ENCODE peak calls at places on chromosomes 13 and 19, in four cellular contexts. C is psoas muscle; I is CD8-positive, alpha-beta T cell; M is BJ. Q is an unnamed sample.

GRCh38 chr19:29967623-29968022 is 25.6 kb downstream of the URI1 start:
- DNase-seq in C (no peak), I (no peak), M (no peak), Q (no peak)

GRCh38 chr19:18763674-18764590 is 27.2 kb downstream of the COMP start:
- DNase-seq in C (peak), I (no peak), M (peak), Q (peak)

GRCh38 chr19:31352782-31353651 is 3.8 kb upstream of the TSHZ3 start:
- DNase-seq in C (no peak), I (no peak), M (no peak), Q (no peak)

GRCh38 chr19:35484637-35485036 is 5.6 kb downstream of the KRTDAP start:
- DNase-seq in C (no peak), I (no peak), M (no peak), Q (no peak)

GRCh38 chr19:19670070-19670551 is 1.5 kb downstream of the ZNF101 start:
- DNase-seq in C (no peak), I (no peak), M (no peak), Q (no peak)

GRCh38 chr19:45477713-45478453 is 10.1 kb downstream of the FOSB start:
- DNase-seq in C (no peak), I (peak), M (no peak), Q (no peak)

GRCh38 chr13:107289540-107289939 is 721.6 kb upstream of the ARGLU1 start:
- DNase-seq in C (no peak), I (no peak), M (no peak), Q (no peak)

GRCh38 chr13:36601186-36601585 is 72.6 kb upstream of the SERTM1 start:
- DNase-seq in C (no peak), I (no peak), M (no peak), Q (no peak)

GRCh38 chr19:48391100-48392005 is at the start of gene KDELR1:
- DNase-seq in C (peak), I (peak), M (no peak), Q (no peak)

GRCh38 chr19:54373781-54374266 is 9.1 kb upstream of the LAIR1 start:
- DNase-seq in C (no peak), I (no peak), M (no peak), Q (no peak)

GRCh38 chr13:75963318-75963717 is 327.2 kb downstream of the LMO7 start:
- DNase-seq in C (no peak), I (no peak), M (no peak), Q (no peak)

GRCh38 chr13:19618925-19619324 is 14.5 kb upstream of the MPHOSPH8 start:
- DNase-seq in C (no peak), I (no peak), M (no peak), Q (no peak)

GRCh38 chr19:49596407-49596806 is 5.4 kb downstream of the PRR12 start:
- DNase-seq in C (no peak), I (no peak), M (no peak), Q (no peak)

GRCh38 chr19:741506-742131 is 9.3 kb upstream of the MISP start:
- DNase-seq in C (no peak), I (no peak), M (no peak), Q (no peak)

GRCh38 chr13:34571716-34572115 is 370.4 kb upstream of the NBEA start:
- DNase-seq in C (no peak), I (no peak), M (no peak), Q (no peak)

GRCh38 chr19:15115080-15115479 is 7.9 kb downstream of the SYDE1 start:
- DNase-seq in C (peak), I (no peak), M (no peak), Q (no peak)

GRCh38 chr13:111256458-111256857 is 64.0 kb upstream of the TEX29 start:
- DNase-seq in C (no peak), I (no peak), M (no peak), Q (no peak)

GRCh38 chr19:49407079-49407478 is 16.2 kb downstream of the PTH2 start:
- DNase-seq in C (no peak), I (no peak), M (no peak), Q (no peak)

GRCh38 chr19:38384209-38385027 is 3.4 kb downstream of the GGN start:
- DNase-seq in C (no peak), I (no peak), M (no peak), Q (no peak)
- TF ChIP-seq CTCF in C (no peak), I (no peak), M (peak), Q (peak)

GRCh38 chr19:13979224-13979623 is 26.9 kb downstream of the RFX1 start:
- DNase-seq in C (no peak), I (no peak), M (no peak), Q (no peak)

GRCh38 chr19:13981021-13981420 is 25.1 kb downstream of the RFX1 start:
- DNase-seq in C (no peak), I (no peak), M (no peak), Q (no peak)

GRCh38 chr19:13980340-13980739 is 25.8 kb downstream of the RFX1 start:
- DNase-seq in C (no peak), I (no peak), M (no peak), Q (no peak)

GRCh38 chr19:13978721-13979191 is 26.4 kb downstream of the DCAF15 start:
- DNase-seq in C (no peak), I (no peak), M (no peak), Q (no peak)

DNA sequence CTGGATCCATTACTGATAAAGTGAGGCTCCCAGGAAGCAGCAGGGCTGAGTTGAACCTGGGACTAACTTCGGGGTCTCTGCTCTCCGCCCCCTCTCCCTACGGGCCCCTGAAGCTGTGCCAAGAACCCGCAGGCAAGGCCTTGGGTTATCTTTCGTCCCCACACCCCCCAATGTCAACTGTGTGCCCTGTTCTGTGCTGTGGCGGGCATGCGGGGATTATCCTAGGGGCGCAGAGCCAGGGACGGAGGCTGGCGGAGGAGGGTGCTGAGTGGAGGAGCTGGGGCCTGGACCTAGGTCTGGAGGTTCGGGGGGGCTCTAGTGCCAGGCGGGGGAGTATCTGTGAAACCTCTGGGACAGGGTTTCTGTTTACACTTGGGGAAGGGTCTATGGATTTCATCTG is 26.4 kb downstream of the RFX1 start:
- DNase-seq in C (no peak), I (no peak), M (no peak), Q (no peak)
- H3K4me3 ChIP-seq in C (peak), I (peak), M (no peak), Q (no peak)

DNA sequence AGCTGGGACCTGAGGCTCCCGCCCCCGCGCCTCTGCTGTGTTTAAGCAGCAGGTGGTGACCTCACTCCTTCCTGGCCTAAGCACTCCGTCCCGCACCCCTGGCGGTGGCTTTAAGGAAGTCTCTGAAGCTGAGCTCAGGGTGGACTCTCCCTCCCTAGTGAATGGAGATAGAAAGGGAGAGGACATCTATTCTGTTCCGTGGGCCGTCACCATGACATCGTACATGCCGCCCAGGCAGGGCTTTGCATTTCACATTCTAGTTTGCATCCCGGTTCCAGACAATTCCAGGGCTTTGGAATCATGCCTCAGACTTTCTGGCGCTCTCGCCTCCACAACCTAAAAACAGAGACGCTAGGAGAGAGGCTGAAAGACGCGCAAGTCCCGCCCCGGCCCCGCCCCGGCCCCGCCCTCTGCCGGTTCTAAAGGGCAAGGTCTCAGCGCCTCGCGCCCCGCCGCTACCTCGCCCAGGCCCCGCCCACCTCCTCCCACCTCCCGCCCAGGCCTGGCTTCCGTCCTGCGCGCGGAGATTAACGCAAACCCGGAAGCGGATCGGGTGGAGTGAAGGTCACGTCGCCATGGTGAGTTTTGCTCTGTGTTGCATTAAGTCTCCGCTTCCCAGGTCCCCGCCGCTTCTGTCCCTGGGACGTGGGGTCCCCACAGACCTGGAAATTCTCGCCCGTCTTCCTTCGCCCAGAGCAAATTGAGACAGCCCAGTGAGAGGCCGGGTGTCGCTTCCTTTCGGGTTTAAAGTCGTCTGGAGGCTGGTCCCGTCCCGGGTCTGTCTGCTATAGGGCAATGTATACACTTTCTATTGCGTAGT is at the start of gene ZNF808:
- DNase-seq in C (peak), I (peak), M (peak), Q (peak)
- TF ChIP-seq CTCF in C (peak), I (peak), M (peak), Q (peak)

GRCh38 chr13:52447815-52448552 is 2.5 kb downstream of the VPS36 start:
- DNase-seq in C (no peak), I (no peak), M (no peak), Q (no peak)
- H3K4me3 ChIP-seq in C (peak), I (no peak), M (no peak), Q (peak)

GRCh38 chr19:58307736-58308135 is 2.6 kb downstream of the ERVK3-1 start:
- DNase-seq in C (no peak), I (no peak), M (no peak), Q (no peak)

GRCh38 chr19:58305932-58306323 is 751 bp downstream of the ERVK3-1 start:
- DNase-seq in C (no peak), I (no peak), M (no peak), Q (no peak)

GRCh38 chr19:58304255-58304654 is 922 bp upstream of the ERVK3-1 start:
- DNase-seq in C (no peak), I (no peak), M (no peak), Q (no peak)

GRCh38 chr19:58304748-58305064 is 471 bp upstream of the ERVK3-1 start:
- DNase-seq in C (no peak), I (no peak), M (no peak), Q (peak)

DNA sequence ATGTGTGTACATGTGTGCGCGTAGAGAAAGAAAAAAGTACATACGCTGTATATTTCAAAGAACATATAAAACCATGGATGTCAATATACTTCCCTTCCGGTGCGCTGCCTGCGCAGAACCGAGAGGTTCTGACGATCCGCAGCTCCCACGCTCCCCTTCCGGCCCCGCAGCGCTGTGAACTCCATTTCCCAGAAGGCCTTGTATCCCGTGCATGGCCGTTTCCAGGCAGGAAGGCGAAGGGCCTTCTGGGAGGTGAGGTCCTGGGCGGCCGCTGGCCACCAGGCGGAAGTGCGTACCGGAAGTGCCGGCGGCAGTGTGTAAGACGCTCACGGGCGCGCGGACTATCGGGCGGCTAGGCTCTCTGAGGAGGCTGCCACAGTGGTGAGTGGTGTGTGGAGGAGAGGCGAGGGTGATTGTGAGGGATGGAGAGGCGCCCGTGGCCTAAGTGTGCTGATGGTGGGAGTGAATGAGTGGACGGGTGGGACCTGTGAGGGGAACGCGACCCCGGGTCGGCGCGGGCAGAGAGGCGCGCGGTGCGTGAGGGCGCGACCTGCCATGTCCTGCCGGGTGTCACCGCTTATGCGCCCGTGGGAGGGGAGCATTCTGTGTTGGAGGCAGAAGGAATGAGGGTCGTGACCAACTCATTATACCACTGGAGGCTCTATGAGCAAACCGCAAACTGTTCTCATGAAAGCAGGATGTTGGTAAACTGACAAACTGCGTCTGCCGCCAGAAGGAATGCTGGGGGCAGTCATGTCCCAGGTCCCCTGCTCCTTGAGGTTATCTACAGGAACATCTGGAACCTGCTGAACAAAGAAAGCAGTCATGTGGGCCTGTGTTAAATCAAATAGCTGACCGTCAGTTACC is at the start of gene ERVK3-1:
- DNase-seq in C (peak), I (peak), M (peak), Q (peak)
- TF ChIP-seq CTCF in C (peak), I (no peak), M (peak), Q (no peak)

Q was measured in HFF-Myc.